ENCODE peak calls at places on chromosomes 1 and 21, in four cellular contexts. C is thoracic aorta, N is NCI-H460, G is neural crest cell. P is an unnamed sample.

GRCh38 chr1:91781916-91782622 is 103.9 kb downstream of the TGFBR3 start:
- DNase-seq in C (no peak), N (no peak), G (no peak), P (no peak)

GRCh38 chr1:155976062-155976912 is 2.1 kb downstream of the ARHGEF2 start:
- DNase-seq in G (no peak), N (no peak), C (no peak), P (peak; percentile 34)

GRCh38 chr21:29338256-29338655 is 39.5 kb downstream of the BACH1 start:
- DNase-seq in C (no peak), G (no peak), N (no peak), P (no peak)

GRCh38 chr1:202860744-202861419 is 28.1 kb downstream of the RABIF start:
- DNase-seq in G (peak; percentile 52), C (no peak), N (no peak), P (no peak)

GRCh38 chr1:113021430-113022085 is 51.4 kb upstream of the LRIG2 start:
- DNase-seq in N (no peak), G (no peak), C (no peak), P (no peak)

GRCh38 chr1:102252731-102253360 is 256.1 kb upstream of the OLFM3 start:
- DNase-seq in G (no peak), N (no peak), C (no peak), P (no peak)

GRCh38 chr1:181479137-181479745 is 4.1 kb upstream of the CACNA1E start:
- DNase-seq in G (peak; percentile 23), C (no peak), N (peak; percentile 71), P (no peak)

GRCh38 chr1:192907545-192908243 is 98.9 kb downstream of the RGS2 start:
- DNase-seq in N (no peak), C (no peak), G (no peak), P (no peak)

GRCh38 chr21:42279888-42280287 is 35.3 kb downstream of the TFF3 start:
- DNase-seq in C (no peak), N (no peak), G (no peak), P (no peak)

GRCh38 chr1:152486400-152487006 is 24.1 kb upstream of the LCE5A start:
- DNase-seq in C (no peak), G (no peak), N (peak; percentile 32), P (no peak)

GRCh38 chr1:64721135-64721534 is 23.7 kb upstream of the RAVER2 start:
- DNase-seq in C (no peak), G (no peak), N (no peak), P (no peak)

GRCh38 chr1:218395916-218396315 is 50.8 kb downstream of the TGFB2 start:
- DNase-seq in C (no peak), N (no peak), G (no peak), P (no peak)

GRCh38 chr1:228410015-228410414 is 3.4 kb upstream of the TRIM11 start:
- DNase-seq in C (no peak), G (no peak), N (no peak), P (no peak)

GRCh38 chr1:63772876-63773275 is 941 bp upstream of the ROR1 start:
- DNase-seq in G (no peak), C (no peak), N (no peak), P (no peak)

GRCh38 chr1:36771678-36772284 is 262.5 kb downstream of the GRIK3 start:
- DNase-seq in N (no peak), G (no peak), C (no peak), P (no peak)

GRCh38 chr1:50605186-50605875 is 182.1 kb upstream of the DMRTA2 start:
- DNase-seq in N (peak; percentile 32), C (no peak), G (no peak), P (no peak)

GRCh38 chr1:155038602-155039307 is 5.1 kb downstream of the DCST1 start:
- DNase-seq in C (no peak), N (peak; percentile 34), G (no peak), P (no peak)

P was measured in activated T-helper 2 cell treated with anti-CD3 and anti-CD28 coated beads, Interferon-gamma antibody, Interleukin-2, Interleukin-4, amounts not matched to agents 10 μg/mL and 5 μg/mL and 100 μg/mL, durations not matched to agents 14 hours and 24 hours and 36 hours.